ENCODE peak calls at places on chromosomes 16 and 17, in nine cellular contexts. One of them, this sample, is unnamed.

GRCh38 chr17:63113167-63113566 is 147.1 kb downstream of the TANC2 start:
- DNase-seq in activated gamma-delta T cell: no peak
- DNase-seq in stimulated activated CD4-positive, alpha-beta T cell treated with anti-CD3 and anti-CD28 coated beads, Interleukin-4, amount 100 ng/mL, for 1 hour: no peak
- DNase-seq in substantia nigra: no peak
- DNase-seq in activated CD4-positive, alpha-beta T cell treated with anti-CD3 and anti-CD28 coated beads, Interleukin-2, amount 10 ng/mL, durations not matched to agents 24 days and 14 days: no peak
- DNase-seq in T follicular helper cell: no peak
- DNase-seq in heart left ventricle: no peak
- DNase-seq in uterus: no peak
- DNase-seq in NCI-H1930: no peak
- DNase-seq in this sample: no peak

GRCh38 chr16:1777375-1778199 is 4.7 kb upstream of the MRPS34 start:
- DNase-seq in activated gamma-delta T cell: no peak
- DNase-seq in stimulated activated CD4-positive, alpha-beta T cell treated with anti-CD3 and anti-CD28 coated beads, Interleukin-4, amount 100 ng/mL, for 1 hour: no peak
- DNase-seq in substantia nigra: no peak
- DNase-seq in activated CD4-positive, alpha-beta T cell treated with anti-CD3 and anti-CD28 coated beads, Interleukin-2, amount 10 ng/mL, durations not matched to agents 24 days and 14 days: no peak
- DNase-seq in T follicular helper cell: no peak
- DNase-seq in heart left ventricle: peak
- DNase-seq in uterus: no peak
- DNase-seq in NCI-H1930: no peak
- DNase-seq in this sample: no peak

GRCh38 chr16:3592559-3592958 is 15.4 kb upstream of the NLRC3 start:
- DNase-seq in activated gamma-delta T cell: no peak
- DNase-seq in stimulated activated CD4-positive, alpha-beta T cell treated with anti-CD3 and anti-CD28 coated beads, Interleukin-4, amount 100 ng/mL, for 1 hour: no peak
- DNase-seq in substantia nigra: no peak
- DNase-seq in activated CD4-positive, alpha-beta T cell treated with anti-CD3 and anti-CD28 coated beads, Interleukin-2, amount 10 ng/mL, durations not matched to agents 24 days and 14 days: no peak
- DNase-seq in T follicular helper cell: no peak
- DNase-seq in heart left ventricle: no peak
- DNase-seq in uterus: no peak
- DNase-seq in NCI-H1930: no peak
- DNase-seq in this sample: no peak

GRCh38 chr17:32518856-32519768 is 32.3 kb downstream of the CDK5R1 start:
- DNase-seq in activated gamma-delta T cell: peak
- DNase-seq in stimulated activated CD4-positive, alpha-beta T cell treated with anti-CD3 and anti-CD28 coated beads, Interleukin-4, amount 100 ng/mL, for 1 hour: peak
- DNase-seq in substantia nigra: no peak
- DNase-seq in activated CD4-positive, alpha-beta T cell treated with anti-CD3 and anti-CD28 coated beads, Interleukin-2, amount 10 ng/mL, durations not matched to agents 24 days and 14 days: peak
- DNase-seq in T follicular helper cell: peak
- DNase-seq in heart left ventricle: peak
- DNase-seq in uterus: peak
- DNase-seq in NCI-H1930: peak
- DNase-seq in this sample: no peak

GRCh38 chr17:47694818-47695663 is 1.1 kb downstream of the TBKBP1 start:
- DNase-seq in activated gamma-delta T cell: peak
- DNase-seq in stimulated activated CD4-positive, alpha-beta T cell treated with anti-CD3 and anti-CD28 coated beads, Interleukin-4, amount 100 ng/mL, for 1 hour: peak
- DNase-seq in substantia nigra: peak
- DNase-seq in activated CD4-positive, alpha-beta T cell treated with anti-CD3 and anti-CD28 coated beads, Interleukin-2, amount 10 ng/mL, durations not matched to agents 24 days and 14 days: peak
- DNase-seq in T follicular helper cell: no peak
- DNase-seq in heart left ventricle: peak
- DNase-seq in uterus: peak
- DNase-seq in NCI-H1930: no peak
- DNase-seq in this sample: no peak

GRCh38 chr17:32558997-32559650 is 72.3 kb downstream of the CDK5R1 start:
- DNase-seq in activated gamma-delta T cell: no peak
- DNase-seq in stimulated activated CD4-positive, alpha-beta T cell treated with anti-CD3 and anti-CD28 coated beads, Interleukin-4, amount 100 ng/mL, for 1 hour: no peak
- DNase-seq in substantia nigra: no peak
- DNase-seq in activated CD4-positive, alpha-beta T cell treated with anti-CD3 and anti-CD28 coated beads, Interleukin-2, amount 10 ng/mL, durations not matched to agents 24 days and 14 days: no peak
- DNase-seq in T follicular helper cell: no peak
- DNase-seq in heart left ventricle: no peak
- DNase-seq in uterus: no peak
- DNase-seq in NCI-H1930: no peak
- DNase-seq in this sample: no peak

GRCh38 chr17:14307560-14308024 is 6.7 kb downstream of the HS3ST3B1 start:
- DNase-seq in activated gamma-delta T cell: no peak
- DNase-seq in stimulated activated CD4-positive, alpha-beta T cell treated with anti-CD3 and anti-CD28 coated beads, Interleukin-4, amount 100 ng/mL, for 1 hour: no peak
- DNase-seq in substantia nigra: no peak
- DNase-seq in activated CD4-positive, alpha-beta T cell treated with anti-CD3 and anti-CD28 coated beads, Interleukin-2, amount 10 ng/mL, durations not matched to agents 24 days and 14 days: no peak
- DNase-seq in T follicular helper cell: no peak
- DNase-seq in heart left ventricle: no peak
- DNase-seq in uterus: no peak
- DNase-seq in NCI-H1930: no peak
- DNase-seq in this sample: no peak

GRCh38 chr16:65816556-65816955 is 549.9 kb upstream of the CDH5 start:
- DNase-seq in activated gamma-delta T cell: no peak
- DNase-seq in stimulated activated CD4-positive, alpha-beta T cell treated with anti-CD3 and anti-CD28 coated beads, Interleukin-4, amount 100 ng/mL, for 1 hour: no peak
- DNase-seq in substantia nigra: no peak
- DNase-seq in activated CD4-positive, alpha-beta T cell treated with anti-CD3 and anti-CD28 coated beads, Interleukin-2, amount 10 ng/mL, durations not matched to agents 24 days and 14 days: no peak
- DNase-seq in T follicular helper cell: no peak
- DNase-seq in heart left ventricle: no peak
- DNase-seq in uterus: no peak
- DNase-seq in NCI-H1930: no peak
- DNase-seq in this sample: no peak

GRCh38 chr16:50615891-50616290 is 65.2 kb downstream of the SNX20 start:
- DNase-seq in activated gamma-delta T cell: no peak
- DNase-seq in stimulated activated CD4-positive, alpha-beta T cell treated with anti-CD3 and anti-CD28 coated beads, Interleukin-4, amount 100 ng/mL, for 1 hour: no peak
- DNase-seq in substantia nigra: no peak
- DNase-seq in activated CD4-positive, alpha-beta T cell treated with anti-CD3 and anti-CD28 coated beads, Interleukin-2, amount 10 ng/mL, durations not matched to agents 24 days and 14 days: no peak
- DNase-seq in T follicular helper cell: no peak
- DNase-seq in heart left ventricle: no peak
- DNase-seq in uterus: no peak
- DNase-seq in NCI-H1930: no peak
- DNase-seq in this sample: no peak

GRCh38 chr17:77100009-77100408 is 40.8 kb upstream of the SEC14L1 start:
- DNase-seq in activated gamma-delta T cell: no peak
- DNase-seq in stimulated activated CD4-positive, alpha-beta T cell treated with anti-CD3 and anti-CD28 coated beads, Interleukin-4, amount 100 ng/mL, for 1 hour: no peak
- DNase-seq in substantia nigra: peak
- DNase-seq in activated CD4-positive, alpha-beta T cell treated with anti-CD3 and anti-CD28 coated beads, Interleukin-2, amount 10 ng/mL, durations not matched to agents 24 days and 14 days: no peak
- DNase-seq in T follicular helper cell: no peak
- DNase-seq in heart left ventricle: peak
- DNase-seq in uterus: no peak
- DNase-seq in NCI-H1930: no peak
- DNase-seq in this sample: no peak

GRCh38 chr17:64095144-64095882 is 34.6 kb downstream of the ERN1 start:
- DNase-seq in activated gamma-delta T cell: no peak
- DNase-seq in stimulated activated CD4-positive, alpha-beta T cell treated with anti-CD3 and anti-CD28 coated beads, Interleukin-4, amount 100 ng/mL, for 1 hour: no peak
- DNase-seq in substantia nigra: no peak
- DNase-seq in activated CD4-positive, alpha-beta T cell treated with anti-CD3 and anti-CD28 coated beads, Interleukin-2, amount 10 ng/mL, durations not matched to agents 24 days and 14 days: no peak
- DNase-seq in T follicular helper cell: no peak
- DNase-seq in heart left ventricle: no peak
- DNase-seq in uterus: no peak
- DNase-seq in NCI-H1930: no peak
- DNase-seq in this sample: no peak

GRCh38 chr16:81778861-81779539 is at the start of gene PLCG2:
- DNase-seq in activated gamma-delta T cell: peak
- DNase-seq in stimulated activated CD4-positive, alpha-beta T cell treated with anti-CD3 and anti-CD28 coated beads, Interleukin-4, amount 100 ng/mL, for 1 hour: peak
- DNase-seq in substantia nigra: no peak
- DNase-seq in activated CD4-positive, alpha-beta T cell treated with anti-CD3 and anti-CD28 coated beads, Interleukin-2, amount 10 ng/mL, durations not matched to agents 24 days and 14 days: peak
- DNase-seq in T follicular helper cell: peak
- DNase-seq in heart left ventricle: peak
- DNase-seq in uterus: peak
- DNase-seq in NCI-H1930: peak
- DNase-seq in this sample: peak

GRCh38 chr16:19139436-19140091 is 25.8 kb downstream of the ITPRIPL2 start:
- DNase-seq in activated gamma-delta T cell: no peak
- DNase-seq in stimulated activated CD4-positive, alpha-beta T cell treated with anti-CD3 and anti-CD28 coated beads, Interleukin-4, amount 100 ng/mL, for 1 hour: no peak
- DNase-seq in substantia nigra: no peak
- DNase-seq in activated CD4-positive, alpha-beta T cell treated with anti-CD3 and anti-CD28 coated beads, Interleukin-2, amount 10 ng/mL, durations not matched to agents 24 days and 14 days: no peak
- DNase-seq in T follicular helper cell: no peak
- DNase-seq in heart left ventricle: no peak
- DNase-seq in uterus: no peak
- DNase-seq in NCI-H1930: no peak
- DNase-seq in this sample: no peak

GRCh38 chr17:61764846-61765245 is 98.5 kb downstream of the BRIP1 start:
- DNase-seq in activated gamma-delta T cell: no peak
- DNase-seq in stimulated activated CD4-positive, alpha-beta T cell treated with anti-CD3 and anti-CD28 coated beads, Interleukin-4, amount 100 ng/mL, for 1 hour: no peak
- DNase-seq in substantia nigra: no peak
- DNase-seq in activated CD4-positive, alpha-beta T cell treated with anti-CD3 and anti-CD28 coated beads, Interleukin-2, amount 10 ng/mL, durations not matched to agents 24 days and 14 days: no peak
- DNase-seq in T follicular helper cell: no peak
- DNase-seq in heart left ventricle: no peak
- DNase-seq in uterus: no peak
- DNase-seq in NCI-H1930: no peak
- DNase-seq in this sample: no peak

GRCh38 chr16:14455577-14455976 is 174.5 kb downstream of the PARN start:
- DNase-seq in activated gamma-delta T cell: no peak
- DNase-seq in stimulated activated CD4-positive, alpha-beta T cell treated with anti-CD3 and anti-CD28 coated beads, Interleukin-4, amount 100 ng/mL, for 1 hour: no peak
- DNase-seq in substantia nigra: no peak
- DNase-seq in activated CD4-positive, alpha-beta T cell treated with anti-CD3 and anti-CD28 coated beads, Interleukin-2, amount 10 ng/mL, durations not matched to agents 24 days and 14 days: no peak
- DNase-seq in T follicular helper cell: no peak
- DNase-seq in heart left ventricle: no peak
- DNase-seq in uterus: no peak
- DNase-seq in NCI-H1930: no peak
- DNase-seq in this sample: no peak

GRCh38 chr17:74274060-74274702 is at the start of gene DNAI2:
- DNase-seq in activated gamma-delta T cell: no peak
- DNase-seq in stimulated activated CD4-positive, alpha-beta T cell treated with anti-CD3 and anti-CD28 coated beads, Interleukin-4, amount 100 ng/mL, for 1 hour: no peak
- DNase-seq in substantia nigra: no peak
- DNase-seq in activated CD4-positive, alpha-beta T cell treated with anti-CD3 and anti-CD28 coated beads, Interleukin-2, amount 10 ng/mL, durations not matched to agents 24 days and 14 days: peak
- DNase-seq in T follicular helper cell: no peak
- DNase-seq in heart left ventricle: no peak
- DNase-seq in uterus: no peak
- DNase-seq in NCI-H1930: peak
- DNase-seq in this sample: no peak

GRCh38 chr17:71987634-71988033 is 133.2 kb upstream of the SOX9 start:
- DNase-seq in activated gamma-delta T cell: no peak
- DNase-seq in stimulated activated CD4-positive, alpha-beta T cell treated with anti-CD3 and anti-CD28 coated beads, Interleukin-4, amount 100 ng/mL, for 1 hour: no peak
- DNase-seq in substantia nigra: no peak
- DNase-seq in activated CD4-positive, alpha-beta T cell treated with anti-CD3 and anti-CD28 coated beads, Interleukin-2, amount 10 ng/mL, durations not matched to agents 24 days and 14 days: no peak
- DNase-seq in T follicular helper cell: no peak
- DNase-seq in heart left ventricle: no peak
- DNase-seq in uterus: no peak
- DNase-seq in NCI-H1930: no peak
- DNase-seq in this sample: no peak

GRCh38 chr16:630815-631405 is at the start of gene WFIKKN1:
- DNase-seq in activated gamma-delta T cell: no peak
- DNase-seq in stimulated activated CD4-positive, alpha-beta T cell treated with anti-CD3 and anti-CD28 coated beads, Interleukin-4, amount 100 ng/mL, for 1 hour: no peak
- DNase-seq in substantia nigra: no peak
- DNase-seq in activated CD4-positive, alpha-beta T cell treated with anti-CD3 and anti-CD28 coated beads, Interleukin-2, amount 10 ng/mL, durations not matched to agents 24 days and 14 days: no peak
- DNase-seq in T follicular helper cell: no peak
- DNase-seq in heart left ventricle: no peak
- DNase-seq in uterus: no peak
- DNase-seq in NCI-H1930: no peak
- DNase-seq in this sample: no peak

GRCh38 chr16:68490829-68491575 is 42.7 kb upstream of the SMPD3 start:
- DNase-seq in activated gamma-delta T cell: no peak
- DNase-seq in stimulated activated CD4-positive, alpha-beta T cell treated with anti-CD3 and anti-CD28 coated beads, Interleukin-4, amount 100 ng/mL, for 1 hour: no peak
- DNase-seq in substantia nigra: no peak
- DNase-seq in activated CD4-positive, alpha-beta T cell treated with anti-CD3 and anti-CD28 coated beads, Interleukin-2, amount 10 ng/mL, durations not matched to agents 24 days and 14 days: no peak
- DNase-seq in T follicular helper cell: no peak
- DNase-seq in heart left ventricle: no peak
- DNase-seq in uterus: no peak
- DNase-seq in NCI-H1930: no peak
- DNase-seq in this sample: no peak

GRCh38 chr16:27495191-27495590 is 54.5 kb downstream of the GTF3C1 start:
- DNase-seq in activated gamma-delta T cell: no peak
- DNase-seq in stimulated activated CD4-positive, alpha-beta T cell treated with anti-CD3 and anti-CD28 coated beads, Interleukin-4, amount 100 ng/mL, for 1 hour: no peak
- DNase-seq in substantia nigra: no peak
- DNase-seq in activated CD4-positive, alpha-beta T cell treated with anti-CD3 and anti-CD28 coated beads, Interleukin-2, amount 10 ng/mL, durations not matched to agents 24 days and 14 days: no peak
- DNase-seq in T follicular helper cell: no peak
- DNase-seq in heart left ventricle: no peak
- DNase-seq in uterus: peak
- DNase-seq in NCI-H1930: no peak
- DNase-seq in this sample: no peak

GRCh38 chr17:79914813-79915740 is 75.8 kb upstream of the CBX4 start:
- DNase-seq in activated gamma-delta T cell: no peak
- DNase-seq in stimulated activated CD4-positive, alpha-beta T cell treated with anti-CD3 and anti-CD28 coated beads, Interleukin-4, amount 100 ng/mL, for 1 hour: no peak
- DNase-seq in substantia nigra: no peak
- DNase-seq in activated CD4-positive, alpha-beta T cell treated with anti-CD3 and anti-CD28 coated beads, Interleukin-2, amount 10 ng/mL, durations not matched to agents 24 days and 14 days: no peak
- DNase-seq in T follicular helper cell: no peak
- DNase-seq in heart left ventricle: peak
- DNase-seq in uterus: no peak
- DNase-seq in NCI-H1930: no peak
- DNase-seq in this sample: no peak

GRCh38 chr17:31156326-31156725 is 61.5 kb downstream of the NF1 start:
- DNase-seq in activated gamma-delta T cell: no peak
- DNase-seq in stimulated activated CD4-positive, alpha-beta T cell treated with anti-CD3 and anti-CD28 coated beads, Interleukin-4, amount 100 ng/mL, for 1 hour: no peak
- DNase-seq in substantia nigra: no peak
- DNase-seq in activated CD4-positive, alpha-beta T cell treated with anti-CD3 and anti-CD28 coated beads, Interleukin-2, amount 10 ng/mL, durations not matched to agents 24 days and 14 days: no peak
- DNase-seq in T follicular helper cell: no peak
- DNase-seq in heart left ventricle: no peak
- DNase-seq in uterus: no peak
- DNase-seq in NCI-H1930: no peak
- DNase-seq in this sample: no peak

GRCh38 chr16:75282811-75283281 is 31.4 kb upstream of the BCAR1 start:
- DNase-seq in activated gamma-delta T cell: no peak
- DNase-seq in stimulated activated CD4-positive, alpha-beta T cell treated with anti-CD3 and anti-CD28 coated beads, Interleukin-4, amount 100 ng/mL, for 1 hour: no peak
- DNase-seq in substantia nigra: no peak
- DNase-seq in activated CD4-positive, alpha-beta T cell treated with anti-CD3 and anti-CD28 coated beads, Interleukin-2, amount 10 ng/mL, durations not matched to agents 24 days and 14 days: no peak
- DNase-seq in T follicular helper cell: no peak
- DNase-seq in heart left ventricle: no peak
- DNase-seq in uterus: no peak
- DNase-seq in NCI-H1930: no peak
- DNase-seq in this sample: no peak

GRCh38 chr17:13484020-13484419 is 117.7 kb downstream of the HS3ST3A1 start:
- DNase-seq in activated gamma-delta T cell: no peak
- DNase-seq in stimulated activated CD4-positive, alpha-beta T cell treated with anti-CD3 and anti-CD28 coated beads, Interleukin-4, amount 100 ng/mL, for 1 hour: no peak
- DNase-seq in substantia nigra: no peak
- DNase-seq in activated CD4-positive, alpha-beta T cell treated with anti-CD3 and anti-CD28 coated beads, Interleukin-2, amount 10 ng/mL, durations not matched to agents 24 days and 14 days: peak
- DNase-seq in T follicular helper cell: no peak
- DNase-seq in heart left ventricle: no peak
- DNase-seq in uterus: no peak
- DNase-seq in NCI-H1930: no peak
- DNase-seq in this sample: no peak

GRCh38 chr17:7932949-7933348 is 943 bp downstream of the CNTROB start:
- DNase-seq in activated gamma-delta T cell: no peak
- DNase-seq in stimulated activated CD4-positive, alpha-beta T cell treated with anti-CD3 and anti-CD28 coated beads, Interleukin-4, amount 100 ng/mL, for 1 hour: no peak
- DNase-seq in substantia nigra: no peak
- DNase-seq in activated CD4-positive, alpha-beta T cell treated with anti-CD3 and anti-CD28 coated beads, Interleukin-2, amount 10 ng/mL, durations not matched to agents 24 days and 14 days: peak
- DNase-seq in T follicular helper cell: no peak
- DNase-seq in heart left ventricle: no peak
- DNase-seq in uterus: peak
- DNase-seq in NCI-H1930: no peak
- DNase-seq in this sample: no peak

GRCh38 chr17:79154446-79154845 is 79.8 kb downstream of the ENGASE start:
- DNase-seq in activated gamma-delta T cell: no peak
- DNase-seq in stimulated activated CD4-positive, alpha-beta T cell treated with anti-CD3 and anti-CD28 coated beads, Interleukin-4, amount 100 ng/mL, for 1 hour: no peak
- DNase-seq in substantia nigra: no peak
- DNase-seq in activated CD4-positive, alpha-beta T cell treated with anti-CD3 and anti-CD28 coated beads, Interleukin-2, amount 10 ng/mL, durations not matched to agents 24 days and 14 days: no peak
- DNase-seq in T follicular helper cell: no peak
- DNase-seq in heart left ventricle: peak
- DNase-seq in uterus: no peak
- DNase-seq in NCI-H1930: no peak
- DNase-seq in this sample: no peak

GRCh38 chr16:74094514-74094913 is 202.1 kb upstream of the PSMD7 start:
- DNase-seq in activated gamma-delta T cell: no peak
- DNase-seq in stimulated activated CD4-positive, alpha-beta T cell treated with anti-CD3 and anti-CD28 coated beads, Interleukin-4, amount 100 ng/mL, for 1 hour: no peak
- DNase-seq in substantia nigra: no peak
- DNase-seq in activated CD4-positive, alpha-beta T cell treated with anti-CD3 and anti-CD28 coated beads, Interleukin-2, amount 10 ng/mL, durations not matched to agents 24 days and 14 days: no peak
- DNase-seq in T follicular helper cell: no peak
- DNase-seq in heart left ventricle: no peak
- DNase-seq in uterus: no peak
- DNase-seq in NCI-H1930: no peak
- DNase-seq in this sample: no peak

GRCh38 chr17:7842380-7842949 is 8.4 kb downstream of the KDM6B start:
- DNase-seq in activated gamma-delta T cell: peak
- DNase-seq in stimulated activated CD4-positive, alpha-beta T cell treated with anti-CD3 and anti-CD28 coated beads, Interleukin-4, amount 100 ng/mL, for 1 hour: peak
- DNase-seq in substantia nigra: no peak
- DNase-seq in activated CD4-positive, alpha-beta T cell treated with anti-CD3 and anti-CD28 coated beads, Interleukin-2, amount 10 ng/mL, durations not matched to agents 24 days and 14 days: peak
- DNase-seq in T follicular helper cell: peak
- DNase-seq in heart left ventricle: peak
- DNase-seq in uterus: peak
- DNase-seq in NCI-H1930: no peak
- DNase-seq in this sample: no peak